ENCODE peak calls at places on chromosomes 6 and 20, in eight cellular contexts. One of them, this sample, is unnamed.

GRCh38 chr6:44559486-44560270 is 172.2 kb downstream of the CDC5L start:
- DNase-seq in MCF 10A: no peak
- DNase-seq in neural progenitor cell: no peak
- DNase-seq in breast epithelium: no peak
- DNase-seq in stomach: no peak
- DNase-seq in fibroblast of the aortic adventitia: no peak
- DNase-seq in HCT116: no peak
- DNase-seq in neural crest cell: no peak
- DNase-seq in this sample: no peak

GRCh38 chr6:13327691-13328075 is 654 bp downstream of the TBC1D7 start:
- DNase-seq in MCF 10A: no peak
- DNase-seq in neural progenitor cell: peak
- DNase-seq in breast epithelium: no peak
- DNase-seq in stomach: no peak
- DNase-seq in fibroblast of the aortic adventitia: peak
- DNase-seq in HCT116: no peak
- DNase-seq in neural crest cell: no peak
- DNase-seq in this sample: no peak

GRCh38 chr6:151154418-151154817 is 85.3 kb upstream of the AKAP12 start:
- DNase-seq in MCF 10A: peak
- DNase-seq in neural progenitor cell: no peak
- DNase-seq in breast epithelium: no peak
- DNase-seq in stomach: no peak
- DNase-seq in fibroblast of the aortic adventitia: peak
- DNase-seq in HCT116: no peak
- DNase-seq in neural crest cell: no peak
- DNase-seq in this sample: no peak

GRCh38 chr6:130811932-130812331 is 15.3 kb upstream of the SMLR1 start:
- DNase-seq in MCF 10A: no peak
- DNase-seq in neural progenitor cell: no peak
- DNase-seq in breast epithelium: no peak
- DNase-seq in stomach: no peak
- DNase-seq in fibroblast of the aortic adventitia: no peak
- DNase-seq in HCT116: no peak
- DNase-seq in neural crest cell: no peak
- DNase-seq in this sample: no peak

GRCh38 chr20:34954905-34955231 is 738 bp downstream of the GSS start:
- DNase-seq in MCF 10A: peak
- DNase-seq in neural progenitor cell: no peak
- DNase-seq in breast epithelium: no peak
- DNase-seq in stomach: peak
- DNase-seq in fibroblast of the aortic adventitia: no peak
- DNase-seq in HCT116: peak
- DNase-seq in neural crest cell: peak
- DNase-seq in this sample: no peak

GRCh38 chr6:140486468-140487361 is 1112.3 kb upstream of the CITED2 start:
- DNase-seq in MCF 10A: no peak
- DNase-seq in neural progenitor cell: no peak
- DNase-seq in breast epithelium: no peak
- DNase-seq in stomach: no peak
- DNase-seq in fibroblast of the aortic adventitia: peak
- DNase-seq in HCT116: no peak
- DNase-seq in neural crest cell: no peak
- DNase-seq in this sample: no peak

GRCh38 chr6:136173519-136174507 is 76.3 kb downstream of the MTFR2 start:
- DNase-seq in MCF 10A: no peak
- DNase-seq in neural progenitor cell: no peak
- DNase-seq in breast epithelium: no peak
- DNase-seq in stomach: no peak
- DNase-seq in fibroblast of the aortic adventitia: peak
- DNase-seq in HCT116: no peak
- DNase-seq in neural crest cell: no peak
- DNase-seq in this sample: no peak

GRCh38 chr20:17885076-17885475 is 83.5 kb downstream of the SNX5 start:
- DNase-seq in MCF 10A: no peak
- DNase-seq in neural progenitor cell: no peak
- DNase-seq in breast epithelium: no peak
- DNase-seq in stomach: no peak
- DNase-seq in fibroblast of the aortic adventitia: no peak
- DNase-seq in HCT116: no peak
- DNase-seq in neural crest cell: no peak
- DNase-seq in this sample: no peak

GRCh38 chr6:113719056-113719455 is 138.1 kb upstream of the MARCKS start:
- DNase-seq in MCF 10A: peak
- DNase-seq in neural progenitor cell: no peak
- DNase-seq in breast epithelium: no peak
- DNase-seq in stomach: no peak
- DNase-seq in fibroblast of the aortic adventitia: peak
- DNase-seq in HCT116: peak
- DNase-seq in neural crest cell: no peak
- DNase-seq in this sample: no peak

GRCh38 chr6:155880905-155881304 is 425.3 kb upstream of the NOX3 start:
- DNase-seq in MCF 10A: peak
- DNase-seq in neural progenitor cell: no peak
- DNase-seq in breast epithelium: no peak
- DNase-seq in stomach: no peak
- DNase-seq in fibroblast of the aortic adventitia: peak
- DNase-seq in HCT116: no peak
- DNase-seq in neural crest cell: no peak
- DNase-seq in this sample: no peak

GRCh38 chr6:55130806-55131324 is 43.5 kb upstream of the HCRTR2 start:
- DNase-seq in MCF 10A: no peak
- DNase-seq in neural progenitor cell: no peak
- DNase-seq in breast epithelium: no peak
- DNase-seq in stomach: no peak
- DNase-seq in fibroblast of the aortic adventitia: no peak
- DNase-seq in HCT116: no peak
- DNase-seq in neural crest cell: no peak
- DNase-seq in this sample: no peak

DNA sequence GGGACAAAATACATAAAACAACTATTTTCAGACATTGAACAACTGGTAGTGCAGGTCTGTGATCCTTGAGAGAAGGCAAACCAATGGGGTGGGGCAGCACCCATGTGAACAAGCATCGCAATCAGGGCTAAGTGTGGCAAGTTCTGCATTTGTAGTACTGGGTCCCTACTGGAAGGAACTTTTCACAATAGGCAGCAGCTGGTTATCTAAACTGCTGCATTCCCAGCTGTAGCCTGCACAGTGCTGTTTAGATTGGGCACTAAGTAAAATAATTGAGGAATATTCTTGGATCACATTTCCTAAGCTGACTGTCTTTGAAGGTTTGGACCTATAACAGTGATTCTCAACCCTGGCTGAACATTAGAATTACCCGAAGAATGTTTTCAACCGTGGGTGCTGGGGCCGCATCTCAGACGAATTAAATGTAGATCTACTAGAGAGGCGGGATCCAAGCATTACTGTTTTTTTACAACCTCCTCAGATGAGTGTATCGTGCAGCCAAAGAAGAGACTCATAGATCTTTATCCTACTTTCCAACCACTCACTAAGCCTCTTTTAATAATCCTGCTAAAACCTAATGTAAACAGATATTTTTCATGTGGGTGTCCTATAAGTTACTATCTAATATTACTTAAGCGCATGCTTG is 12.4 kb upstream of the MAP3K4 start:
- DNase-seq in MCF 10A: no peak
- DNase-seq in neural progenitor cell: no peak
- DNase-seq in breast epithelium: no peak
- DNase-seq in stomach: no peak
- DNase-seq in fibroblast of the aortic adventitia: peak
- DNase-seq in HCT116: no peak
- DNase-seq in neural crest cell: no peak
- DNase-seq in this sample: no peak
- TF ChIP-seq CTCF in MCF 10A: no peak
- TF ChIP-seq CTCF in neural progenitor cell: no peak
- TF ChIP-seq CTCF in breast epithelium: no peak
- TF ChIP-seq CTCF in stomach: no peak
- TF ChIP-seq CTCF in fibroblast of the aortic adventitia: peak
- TF ChIP-seq CTCF in HCT116: no peak
- TF ChIP-seq CTCF in neural crest cell: no peak
- TF ChIP-seq CTCF in this sample: no peak

GRCh38 chr20:39290575-39290974 is 328.4 kb downstream of the DHX35 start:
- DNase-seq in MCF 10A: no peak
- DNase-seq in neural progenitor cell: no peak
- DNase-seq in breast epithelium: no peak
- DNase-seq in stomach: no peak
- DNase-seq in fibroblast of the aortic adventitia: no peak
- DNase-seq in HCT116: no peak
- DNase-seq in neural crest cell: no peak
- DNase-seq in this sample: no peak

GRCh38 chr20:39289831-39290230 is 327.7 kb downstream of the DHX35 start:
- DNase-seq in MCF 10A: no peak
- DNase-seq in neural progenitor cell: no peak
- DNase-seq in breast epithelium: no peak
- DNase-seq in stomach: no peak
- DNase-seq in fibroblast of the aortic adventitia: no peak
- DNase-seq in HCT116: no peak
- DNase-seq in neural crest cell: no peak
- DNase-seq in this sample: no peak

GRCh38 chr20:39291301-39291700 is 329.2 kb downstream of the DHX35 start:
- DNase-seq in MCF 10A: peak
- DNase-seq in neural progenitor cell: no peak
- DNase-seq in breast epithelium: no peak
- DNase-seq in stomach: no peak
- DNase-seq in fibroblast of the aortic adventitia: no peak
- DNase-seq in HCT116: no peak
- DNase-seq in neural crest cell: no peak
- DNase-seq in this sample: no peak

GRCh38 chr20:39292193-39292736 is 330.1 kb downstream of the DHX35 start:
- DNase-seq in MCF 10A: no peak
- DNase-seq in neural progenitor cell: no peak
- DNase-seq in breast epithelium: no peak
- DNase-seq in stomach: no peak
- DNase-seq in fibroblast of the aortic adventitia: no peak
- DNase-seq in HCT116: no peak
- DNase-seq in neural crest cell: no peak
- DNase-seq in this sample: no peak

DNA sequence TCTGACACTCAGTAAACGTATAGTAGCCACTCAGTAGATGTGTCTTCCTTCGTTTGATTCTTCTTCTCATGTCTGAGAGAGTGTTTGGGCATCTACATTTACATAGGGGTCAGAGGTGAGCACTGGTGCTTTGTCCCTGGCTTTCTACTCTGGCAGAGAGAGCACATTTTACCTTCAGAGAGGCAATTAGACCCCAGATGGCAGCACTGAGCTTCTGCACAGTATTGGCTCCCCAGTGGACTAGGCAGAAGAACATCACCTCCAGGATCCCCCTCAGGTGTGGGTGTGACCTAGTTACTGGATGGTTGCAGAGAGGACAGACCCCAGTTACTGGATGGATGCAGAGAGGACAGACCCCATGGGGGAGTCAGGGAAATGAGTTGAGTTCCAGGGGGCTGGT is 327.2 kb downstream of the DHX35 start:
- DNase-seq in MCF 10A: peak
- DNase-seq in neural progenitor cell: peak
- DNase-seq in breast epithelium: no peak
- DNase-seq in stomach: no peak
- DNase-seq in fibroblast of the aortic adventitia: no peak
- DNase-seq in HCT116: no peak
- DNase-seq in neural crest cell: no peak
- DNase-seq in this sample: no peak
- TF ChIP-seq CTCF in MCF 10A: peak
- TF ChIP-seq CTCF in neural progenitor cell: peak
- TF ChIP-seq CTCF in breast epithelium: no peak
- TF ChIP-seq CTCF in stomach: no peak
- TF ChIP-seq CTCF in fibroblast of the aortic adventitia: no peak
- TF ChIP-seq CTCF in HCT116: peak
- TF ChIP-seq CTCF in neural crest cell: peak
- TF ChIP-seq CTCF in this sample: no peak

DNA sequence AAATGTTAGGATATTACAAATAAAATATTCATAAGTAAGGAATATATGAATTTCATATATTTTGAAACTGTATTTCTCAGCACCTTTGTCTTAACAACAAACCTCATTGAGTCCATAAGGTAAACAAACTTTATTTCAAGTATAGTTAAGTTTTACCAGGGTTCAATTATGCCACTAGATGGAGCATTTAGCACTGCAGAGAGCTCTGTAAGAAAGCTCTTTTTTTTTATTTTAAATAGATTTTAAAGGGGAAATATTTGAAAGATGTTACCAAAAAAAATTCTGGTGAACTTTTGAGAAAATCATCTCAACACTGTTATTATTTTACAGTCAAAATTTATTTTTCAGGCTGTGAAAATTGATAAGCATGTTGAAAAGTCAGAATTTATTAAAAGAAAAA is 955.2 kb upstream of the EYS start:
- DNase-seq in MCF 10A: peak
- DNase-seq in neural progenitor cell: peak
- DNase-seq in breast epithelium: no peak
- DNase-seq in stomach: no peak
- DNase-seq in fibroblast of the aortic adventitia: peak
- DNase-seq in HCT116: no peak
- DNase-seq in neural crest cell: no peak
- DNase-seq in this sample: no peak
- TF ChIP-seq CTCF in MCF 10A: peak
- TF ChIP-seq CTCF in neural progenitor cell: peak
- TF ChIP-seq CTCF in breast epithelium: no peak
- TF ChIP-seq CTCF in stomach: no peak
- TF ChIP-seq CTCF in fibroblast of the aortic adventitia: peak
- TF ChIP-seq CTCF in HCT116: no peak
- TF ChIP-seq CTCF in neural crest cell: peak
- TF ChIP-seq CTCF in this sample: no peak

GRCh38 chr20:20548527-20549266 is 163.7 kb downstream of the RALGAPA2 start:
- DNase-seq in MCF 10A: peak
- DNase-seq in neural progenitor cell: no peak
- DNase-seq in breast epithelium: no peak
- DNase-seq in stomach: peak
- DNase-seq in fibroblast of the aortic adventitia: no peak
- DNase-seq in HCT116: no peak
- DNase-seq in neural crest cell: no peak
- DNase-seq in this sample: no peak
- TF ChIP-seq CTCF in MCF 10A: no peak
- TF ChIP-seq CTCF in neural progenitor cell: no peak
- TF ChIP-seq CTCF in breast epithelium: no peak
- TF ChIP-seq CTCF in stomach: no peak
- TF ChIP-seq CTCF in fibroblast of the aortic adventitia: no peak
- TF ChIP-seq CTCF in HCT116: no peak
- TF ChIP-seq CTCF in neural crest cell: no peak
- TF ChIP-seq CTCF in this sample: no peak

This sample was measured in activated B cell treated with CpG ODN at 0.5 μM for 24 hours.